ENCODE peak calls at places on chromosome 17, in ten cellular contexts. C is pancreas; R is NCI-H2081; F is naive thymus-derived CD8-positive, alpha-beta T cell; Z is ELF-1; T is activated gamma-delta T cell; M is NCI-H510A; Q is islet precursor cell; H is MCF 10A; J is stimulated activated CD4-positive, alpha-beta T cell treated with anti-CD3 and anti-CD28 coated beads, TNF-alpha, amount 100 ng/mL, for 48 hours. G is an unnamed sample.

GRCh38 chr17:72602517-72603345 is 481.9 kb downstream of the SOX9 start:
- DNase-seq in C (no peak), R (no peak), F (no peak), Z (peak), T (no peak), M (no peak), Q (peak), H (peak), J (no peak), G (peak)

GRCh38 chr17:56150631-56151030 is 2.6 kb upstream of the ANKFN1 start:
- DNase-seq in C (no peak), R (no peak), F (no peak), Z (no peak), T (no peak), M (no peak), Q (no peak), H (no peak), J (no peak), G (peak)

GRCh38 chr17:17117923-17118322 is 75.7 kb downstream of the MPRIP start:
- DNase-seq in C (no peak), R (no peak), F (no peak), Z (no peak), T (no peak), M (no peak), Q (no peak), H (no peak), J (no peak), G (no peak)

GRCh38 chr17:66509913-66510312 is 207.5 kb downstream of the PRKCA start:
- DNase-seq in C (no peak), R (no peak), F (no peak), Z (no peak), T (no peak), M (no peak), Q (no peak), H (no peak), J (no peak), G (no peak)

GRCh38 chr17:80295559-80295958 is 34.9 kb downstream of the RNF213 start:
- DNase-seq in C (no peak), R (no peak), F (no peak), Z (no peak), T (no peak), M (no peak), Q (no peak), H (no peak), J (no peak), G (no peak)

GRCh38 chr17:76537578-76538280 is at the start of gene CYGB:
- DNase-seq in C (no peak), R (no peak), F (no peak), Z (no peak), T (no peak), M (no peak), Q (peak), H (no peak), J (no peak), G (no peak)

GRCh38 chr17:28407130-28407973 is 1.3 kb upstream of the SLC46A1 start:
- DNase-seq in C (no peak), R (peak), F (no peak), Z (peak), T (no peak), M (peak), Q (peak), H (peak), J (no peak), G (no peak)

GRCh38 chr17:46995841-46996571 is 17.0 kb upstream of the RPRML start:
- DNase-seq in C (no peak), R (no peak), F (no peak), Z (no peak), T (no peak), M (no peak), Q (no peak), H (peak), J (no peak), G (no peak)

GRCh38 chr17:65544658-65545057 is 16.8 kb downstream of the AXIN2 start:
- DNase-seq in C (no peak), R (no peak), F (no peak), Z (no peak), T (no peak), M (no peak), Q (no peak), H (no peak), J (no peak), G (no peak)

GRCh38 chr17:72974605-72975232 is 117.8 kb downstream of the SLC39A11 start:
- DNase-seq in C (no peak), R (no peak), F (no peak), Z (no peak), T (no peak), M (no peak), Q (peak), H (no peak), J (no peak), G (no peak)

GRCh38 chr17:80352991-80353665 is 61.8 kb upstream of the ENDOV start:
- DNase-seq in C (peak), R (no peak), F (no peak), Z (no peak), T (no peak), M (no peak), Q (no peak), H (no peak), J (no peak), G (no peak)

GRCh38 chr17:49015924-49016774 is 19.0 kb downstream of the IGF2BP1 start:
- DNase-seq in C (no peak), R (no peak), F (no peak), Z (no peak), T (no peak), M (no peak), Q (no peak), H (peak), J (no peak), G (no peak)

G was measured in mucosa of gallbladder.